ENCODE peak calls at places on chromosomes 7 and 10, in seven cellular contexts. E is GM23338, O is PC-3, X is BE2C, U is HCT116, W is mucosa of descending colon, C is SK-N-SH. K is an unnamed sample.

GRCh38 chr10:114246679-114247305 is 7.7 kb downstream of the VWA2 start:
- DNase-seq in E (no peak), W (no peak), X (no peak), C (no peak), U (no peak), O (peak; percentile 32), K (no peak)

GRCh38 chr7:102912742-102913141 is at the start of gene LRRC17:
- DNase-seq in E (peak; percentile 23), U (no peak), O (no peak), C (no peak), W (peak; percentile 26), X (no peak), K (no peak)

GRCh38 chr10:78634835-78635234 is 433.9 kb upstream of the ZMIZ1 start:
- DNase-seq in O (no peak), E (no peak), C (no peak), U (no peak), W (no peak), X (no peak), K (no peak)

GRCh38 chr7:2037301-2037804 is 195.4 kb downstream of the MAD1L1 start:
- DNase-seq in O (no peak), W (no peak), E (no peak), X (peak; percentile 2), U (no peak), C (peak; percentile 10), K (no peak)

GRCh38 chr7:113698556-113699220 is 220.1 kb downstream of the PPP1R3A start:
- DNase-seq in E (peak; percentile 56), C (peak; percentile 17), X (peak; percentile 13), W (peak; percentile 3), U (peak; percentile 23), O (peak; percentile 56), K (no peak)

GRCh38 chr7:37342665-37343471 is 105.8 kb downstream of the ELMO1 start:
- DNase-seq in E (no peak), U (no peak), C (peak; percentile 66), O (no peak), W (peak; percentile 31), X (no peak), K (peak; percentile 83)

GRCh38 chr10:23338155-23338828 is 6.3 kb downstream of the C10orf67 start:
- DNase-seq in C (no peak), W (no peak), U (peak; percentile 27), O (peak; percentile 69), X (no peak), E (peak; percentile 70), K (no peak)

GRCh38 chr10:69881202-69881601 is 79.5 kb downstream of the COL13A1 start:
- DNase-seq in E (no peak), X (no peak), U (no peak), C (no peak), W (no peak), O (no peak), K (no peak)

GRCh38 chr10:125662616-125663015 is 20.3 kb downstream of the TEX36 start:
- DNase-seq in U (peak; percentile 71), O (peak; percentile 37), C (no peak), X (no peak), W (no peak), E (no peak), K (no peak)

GRCh38 chr10:109029870-109030269 is 893.4 kb downstream of the XPNPEP1 start:
- DNase-seq in X (no peak), E (no peak), W (no peak), U (no peak), C (no peak), O (no peak), K (no peak)

GRCh38 chr7:41024126-41024525 is 678.8 kb downstream of the INHBA start:
- DNase-seq in W (no peak), O (no peak), X (no peak), C (no peak), E (no peak), U (no peak), K (no peak)

GRCh38 chr10:47045331-47045861 is 134.2 kb downstream of the PTPN20 start:
- DNase-seq in X (no peak), W (no peak), U (no peak), C (no peak), E (no peak), O (no peak), K (no peak)

GRCh38 chr7:107600816-107601215 is 20.8 kb downstream of the BCAP29 start:
- DNase-seq in C (no peak), O (no peak), U (no peak), E (no peak), X (no peak), W (no peak), K (no peak)

GRCh38 chr7:107609861-107610260 is 29.8 kb downstream of the BCAP29 start:
- DNase-seq in U (no peak), X (peak; percentile 44), O (no peak), E (no peak), C (peak; percentile 48), W (no peak), K (no peak)

GRCh38 chr7:107610353-107610752 is 30.3 kb downstream of the BCAP29 start:
- DNase-seq in X (no peak), W (no peak), C (peak; percentile 45), U (no peak), E (no peak), O (no peak), K (no peak)

GRCh38 chr7:107606303-107606702 is 26.3 kb downstream of the BCAP29 start:
- DNase-seq in O (no peak), C (no peak), X (no peak), U (no peak), E (no peak), W (no peak), K (no peak)

DNA sequence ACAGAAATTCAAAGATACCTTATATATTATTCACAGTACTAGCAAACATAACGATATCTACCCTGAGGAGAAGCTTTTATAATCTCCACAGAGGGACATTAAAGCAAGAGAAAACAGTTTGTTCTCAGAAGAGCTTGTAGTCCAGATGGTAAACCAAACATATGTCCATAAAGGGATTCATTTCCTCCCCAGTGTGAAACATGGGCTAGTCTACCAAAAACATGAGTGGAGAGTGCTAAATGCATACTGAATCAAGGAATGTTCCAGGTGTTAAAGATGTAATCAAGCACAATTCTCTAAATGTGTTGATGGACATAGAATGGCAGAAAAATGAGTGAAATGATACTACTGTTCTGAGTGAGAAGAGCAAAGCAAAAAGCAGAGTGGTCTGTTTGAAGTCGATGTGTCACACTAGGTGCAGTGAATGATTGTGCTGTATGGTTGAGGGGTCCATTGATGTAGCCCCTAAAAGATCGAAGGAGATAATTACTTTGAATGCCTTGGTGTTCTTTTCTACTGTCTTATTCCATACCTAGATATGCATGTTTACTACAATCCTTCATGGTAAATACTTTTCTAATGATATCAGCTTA is 25.3 kb downstream of the BCAP29 start:
- DNase-seq in E (no peak), C (no peak), X (no peak), W (no peak), U (no peak), O (no peak), K (no peak)
- H3K36me3 ChIP-seq in E (no peaks in the 10 kb centered on the region), C (peaks cover 41% of the 10 kb centered on the region), X (no peaks in the 10 kb centered on the region), W (no peaks in the 10 kb centered on the region), U (no peaks in the 10 kb centered on the region), O (peaks cover 7% of the 10 kb centered on the region), K (no peaks in the 10 kb centered on the region)

DNA sequence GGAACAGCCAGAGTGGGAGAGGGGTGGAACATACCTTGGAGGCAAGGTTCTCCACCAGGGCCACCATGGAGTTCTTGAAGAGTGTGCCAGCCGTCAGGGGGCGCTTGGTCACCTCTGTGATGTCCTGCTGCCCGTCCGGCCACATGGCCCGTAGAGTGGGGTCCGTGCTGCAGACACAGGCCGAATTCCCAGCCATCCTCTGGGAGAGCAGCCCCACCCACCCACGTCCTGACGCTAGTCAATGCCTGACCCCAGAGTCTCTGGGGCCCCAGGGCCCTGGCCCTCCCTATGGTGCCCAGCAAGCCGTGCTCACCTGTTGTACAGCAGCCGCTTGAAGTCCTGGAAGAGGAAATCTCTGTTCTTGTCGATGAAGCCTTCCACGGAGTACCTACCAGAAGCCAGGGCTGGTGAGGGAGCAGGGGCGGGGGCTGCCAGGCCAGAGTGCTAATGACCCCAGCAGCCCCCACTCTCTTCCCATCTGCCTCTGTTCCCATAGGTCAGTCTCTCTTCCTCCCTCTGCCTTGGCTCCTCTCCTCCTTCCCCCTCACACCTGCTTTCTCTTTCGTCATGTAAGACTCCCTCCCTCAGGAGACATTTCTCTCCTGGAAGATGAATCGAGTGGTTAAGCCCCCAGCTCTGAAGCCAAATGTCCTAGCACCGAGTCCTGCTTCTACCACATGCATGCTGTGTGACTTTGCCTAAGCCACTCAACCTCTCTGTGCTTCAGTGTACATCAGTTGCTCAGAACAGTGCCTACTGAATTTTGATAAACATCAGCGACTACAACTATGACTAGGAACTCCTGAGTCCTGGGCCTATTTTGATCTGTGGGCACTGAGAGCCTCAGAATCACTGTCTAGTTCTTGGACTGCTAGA is 11.0 kb downstream of the MYO1G start:
- DNase-seq in C (peak; percentile 79), E (peak; percentile 74), X (peak; percentile 76), O (no peak), W (no peak), U (no peak), K (no peak)
- TF ChIP-seq CTCF in C (peak; percentile 41), E (peak; percentile 73), X (peak; percentile 59), O (peak; percentile 28), W (no peak), U (no peak), K (peak; percentile 22)

DNA sequence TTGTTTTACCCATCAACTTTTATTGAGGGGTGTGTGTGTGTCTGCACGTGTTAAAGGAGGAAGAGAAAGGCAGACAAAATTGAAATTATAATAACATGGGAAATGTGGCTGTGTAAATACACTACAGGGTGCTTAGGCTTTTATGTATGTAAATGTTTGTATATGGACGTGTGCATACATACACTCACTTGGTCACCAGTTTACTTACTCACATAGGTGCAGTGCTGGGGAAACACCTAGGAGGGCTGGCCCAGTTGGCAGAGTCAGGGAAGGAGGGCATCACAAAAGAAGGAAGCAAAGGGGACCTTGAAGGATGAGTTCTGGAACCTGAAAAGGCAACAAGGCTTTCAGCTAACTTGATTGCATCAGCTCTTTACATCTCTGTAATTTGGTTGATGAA is 10.0 kb downstream of the WDR11 start:
- DNase-seq in O (no peak), U (no peak), E (no peak), W (peak; percentile 28), C (no peak), X (no peak), K (no peak)
- H3K36me3 ChIP-seq in O (peaks cover 22% of the 10 kb centered on the region), U (peaks cover 18% of the 10 kb centered on the region), E (peaks cover 22% of the 10 kb centered on the region), W (no peaks in the 10 kb centered on the region), C (peaks cover 77% of the 10 kb centered on the region), X (peaks cover 18% of the 10 kb centered on the region), K (peaks cover 6% of the 10 kb centered on the region)

GRCh38 chr7:122651451-122651850 is 47.5 kb downstream of the RNF133 start:
- DNase-seq in U (no peak), W (no peak), O (no peak), E (no peak), C (no peak), X (no peak), K (no peak)

GRCh38 chr7:122653685-122654084 is 45.2 kb downstream of the RNF133 start:
- DNase-seq in O (no peak), C (no peak), E (no peak), X (no peak), W (no peak), U (no peak), K (no peak)

GRCh38 chr7:122652851-122653250 is 46.1 kb downstream of the RNF133 start:
- DNase-seq in W (no peak), U (no peak), E (no peak), C (no peak), X (no peak), O (peak; percentile 33), K (no peak)
- TF ChIP-seq CTCF in W (no peak), U (no peak), E (no peak), C (no peak), X (no peak), O (no peak), K (no peak)

DNA sequence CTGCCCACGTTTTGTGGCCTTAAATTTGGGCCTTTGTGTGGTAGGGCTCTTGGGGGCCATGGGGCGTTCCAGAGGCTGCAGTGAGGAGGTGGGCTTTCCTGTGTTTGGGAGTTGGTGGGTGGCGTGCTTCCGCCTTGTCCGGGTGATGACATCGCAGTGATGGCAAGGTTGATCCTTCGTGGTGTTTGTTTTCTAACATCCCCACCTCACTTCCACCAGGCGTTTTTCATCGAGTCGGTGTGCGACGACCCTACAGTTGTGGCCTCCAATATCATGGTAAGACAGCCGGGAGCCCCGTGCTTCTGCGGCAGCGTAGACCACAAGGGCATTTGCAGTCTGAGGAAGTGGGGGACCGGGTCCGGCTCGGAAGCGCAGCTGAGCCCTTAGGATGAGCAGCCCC is 14.2 kb downstream of the PFKFB3 start:
- DNase-seq in E (no peak), W (no peak), C (no peak), U (no peak), X (no peak), O (no peak), K (no peak)
- H3K36me3 ChIP-seq in E (peaks cover 35% of the 10 kb centered on the region), W (no peaks in the 10 kb centered on the region), C (peaks cover 70% of the 10 kb centered on the region), U (peaks cover 24% of the 10 kb centered on the region), X (peaks cover 8% of the 10 kb centered on the region), O (no peaks in the 10 kb centered on the region), K (peaks cover 8% of the 10 kb centered on the region)